ENCODE peak calls at places on chromosomes 7 and 10, in seven cellular contexts. V, M, Y, A, K, R and H are unnamed samples.

GRCh38 chr7:24979470-24979862 is 512 bp downstream of the OSBPL3 start:
- DNase-seq in Y (peak; percentile 81), A (no peak), K (peak; percentile 81), M (peak; percentile 55), R (no peak), V (peak; percentile 86), H (peak; percentile 71)

GRCh38 chr7:98995111-98995510 is 116.8 kb downstream of the TRRAP start:
- DNase-seq in A (no peak), M (no peak), K (no peak), V (no peak), R (no peak), Y (no peak), H (no peak)

GRCh38 chr7:148242271-148242801 is 348.2 kb upstream of the C7orf33 start:
- DNase-seq in R (no peak), V (peak; percentile 48), A (peak; percentile 5), Y (peak; percentile 34), K (no peak), M (peak; percentile 15), H (no peak)

GRCh38 chr7:90825779-90826178 is 229.7 kb downstream of the CDK14 start:
- DNase-seq in V (peak; percentile 83), Y (peak; percentile 75), M (no peak), A (peak; percentile 77), K (no peak), R (no peak), H (no peak)

GRCh38 chr7:157807510-157807909 is 470.7 kb downstream of the DNAJB6 start:
- DNase-seq in M (no peak), A (peak; percentile 62), K (no peak), V (peak; percentile 45), R (no peak), Y (no peak), H (no peak)

GRCh38 chr10:61832866-61833481 is 68.5 kb upstream of the ARID5B start:
- DNase-seq in A (peak; percentile 49), V (peak; percentile 69), K (no peak), Y (peak; percentile 49), M (no peak), R (no peak), H (no peak)

GRCh38 chr7:123242467-123243097 is 42.8 kb upstream of the SLC13A1 start:
- DNase-seq in K (no peak), Y (no peak), V (no peak), A (no peak), R (no peak), M (peak; percentile 70), H (no peak)

GRCh38 chr10:352476-353235 is 217.4 kb downstream of the ZMYND11 start:
- DNase-seq in A (no peak), K (no peak), V (no peak), R (no peak), Y (no peak), M (no peak), H (no peak)

GRCh38 chr7:110839866-110840265 is 251.1 kb upstream of the LRRN3 start:
- DNase-seq in K (no peak), R (no peak), Y (peak; percentile 13), A (peak; percentile 20), V (peak; percentile 29), M (peak; percentile 12), H (no peak)

GRCh38 chr10:63866075-63866746 is 345.0 kb downstream of the REEP3 start:
- DNase-seq in Y (peak; percentile 60), V (peak; percentile 55), M (peak; percentile 53), K (peak; percentile 44), R (peak; percentile 18), A (peak; percentile 39), H (peak; percentile 32)

GRCh38 chr10:76033457-76034196 is 602.2 kb downstream of the LRMDA start:
- DNase-seq in A (peak; percentile 78), R (no peak), Y (peak; percentile 38), K (no peak), M (peak; percentile 79), V (peak; percentile 15), H (no peak)

GRCh38 chr7:98613601-98614425 is 3.3 kb upstream of the NPTX2 start:
- DNase-seq in A (peak; percentile 39), R (no peak), V (peak; percentile 20), Y (peak; percentile 5), K (no peak), M (no peak), H (no peak)